ENCODE peak calls at places on chromosomes 4 and X, in six cellular contexts. W is brain microvascular endothelial cell, K is HCT116, U is upper lobe of right lung, S is BJ, F is AG09309. C is an unnamed sample.

GRCh38 chrX:37667141-37667540 is 18.4 kb upstream of the XK start:
- DNase-seq in W (no peak), K (no peak), U (no peak), S (no peak), F (no peak), C (no peak)

GRCh38 chr4:71126719-71127118 is 133.3 kb downstream of the DCK start:
- DNase-seq in W (peak), K (peak), U (no peak), S (peak), F (peak), C (peak)

GRCh38 chrX:103831803-103832544 is at the start of gene RAB9B:
- DNase-seq in W (peak), K (no peak), U (peak), S (no peak), F (no peak), C (no peak)

GRCh38 chr4:136495076-136495475 is 1037.2 kb downstream of the PCDH18 start:
- DNase-seq in W (no peak), K (no peak), U (no peak), S (no peak), F (no peak), C (no peak)

GRCh38 chr4:86414686-86415085 is 54.8 kb upstream of the MAPK10 start:
- DNase-seq in W (no peak), K (no peak), U (no peak), S (no peak), F (no peak), C (no peak)

GRCh38 chr4:82753238-82753637 is 45.4 kb downstream of the SCD5 start:
- DNase-seq in W (no peak), K (no peak), U (no peak), S (no peak), F (no peak), C (peak)

GRCh38 chrX:138711399-138712347 is at the start of gene FGF13:
- DNase-seq in W (no peak), K (no peak), U (peak), S (no peak), F (no peak), C (peak)

GRCh38 chr4:127000846-127001245 is 631.9 kb upstream of the INTU start:
- DNase-seq in W (no peak), K (no peak), U (no peak), S (no peak), F (no peak), C (no peak)

GRCh38 chrX:49165901-49166881 is 3.6 kb downstream of the MAGIX start:
- DNase-seq in W (peak), K (peak), U (peak), S (no peak), F (no peak), C (peak)

GRCh38 chrX:27924261-27924660 is 57.0 kb downstream of the DCAF8L1 start:
- DNase-seq in W (no peak), K (no peak), U (no peak), S (no peak), F (no peak), C (peak)

GRCh38 chr4:138870739-138871633 is 144.6 kb upstream of the NOCT start:
- DNase-seq in W (peak), K (peak), U (no peak), S (no peak), F (peak), C (peak)

GRCh38 chr4:74659576-74660411 is 134.5 kb downstream of the BTC start:
- DNase-seq in W (peak), K (peak), U (no peak), S (peak), F (peak), C (peak)

GRCh38 chr4:22315643-22316042 is 200.2 kb downstream of the ADGRA3 start:
- DNase-seq in W (no peak), K (no peak), U (no peak), S (no peak), F (peak), C (no peak)

GRCh38 chrX:84453351-84454246 is 48.7 kb downstream of the HDX start:
- DNase-seq in W (no peak), K (no peak), U (no peak), S (no peak), F (no peak), C (no peak)

GRCh38 chr4:149836546-149836945 is 20.9 kb upstream of the IQCM start:
- DNase-seq in W (no peak), K (no peak), U (no peak), S (no peak), F (peak), C (peak)

GRCh38 chrX:110847334-110847733 is 51.7 kb upstream of the CHRDL1 start:
- DNase-seq in W (peak), K (peak), U (no peak), S (no peak), F (peak), C (peak)

GRCh38 chrX:18702362-18703195 is 4.9 kb upstream of the PPEF1 start:
- DNase-seq in W (peak), K (no peak), U (no peak), S (peak), F (no peak), C (peak)

GRCh38 chrX:17812763-17813162 is 48.3 kb downstream of the RAI2 start:
- DNase-seq in W (no peak), K (no peak), U (no peak), S (no peak), F (no peak), C (peak)

GRCh38 chr4:152398060-152398459 is 137.8 kb downstream of the FBXW7 start:
- DNase-seq in W (no peak), K (no peak), U (no peak), S (no peak), F (no peak), C (peak)

DNA sequence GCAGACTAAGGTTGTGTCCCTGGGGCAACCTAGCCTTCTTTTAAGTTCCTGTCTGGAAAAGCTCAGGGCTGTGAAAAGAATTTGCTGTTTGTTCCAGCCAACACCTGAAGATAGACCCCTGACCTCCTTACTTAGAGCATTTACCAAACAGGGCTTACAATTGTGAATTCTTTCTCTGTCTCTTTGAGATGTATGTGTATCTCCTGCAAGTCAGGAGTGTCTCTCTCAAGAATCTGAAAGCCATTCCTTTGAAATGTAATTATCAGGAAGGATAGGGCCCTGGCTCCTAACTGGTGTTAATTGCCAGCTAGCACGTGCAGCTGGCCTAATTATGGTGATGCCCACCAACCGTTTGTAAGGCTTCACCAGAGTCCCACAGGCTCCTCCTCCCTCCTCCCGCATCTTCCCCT is 18.2 kb downstream of the CCNG2 start:
- DNase-seq in W (no peak), K (no peak), U (no peak), S (no peak), F (no peak), C (no peak)
- TF ChIP-seq CTCF in W (no peak), K (no peak), U (no peak), S (no peak), F (no peak), C (no peak)

DNA sequence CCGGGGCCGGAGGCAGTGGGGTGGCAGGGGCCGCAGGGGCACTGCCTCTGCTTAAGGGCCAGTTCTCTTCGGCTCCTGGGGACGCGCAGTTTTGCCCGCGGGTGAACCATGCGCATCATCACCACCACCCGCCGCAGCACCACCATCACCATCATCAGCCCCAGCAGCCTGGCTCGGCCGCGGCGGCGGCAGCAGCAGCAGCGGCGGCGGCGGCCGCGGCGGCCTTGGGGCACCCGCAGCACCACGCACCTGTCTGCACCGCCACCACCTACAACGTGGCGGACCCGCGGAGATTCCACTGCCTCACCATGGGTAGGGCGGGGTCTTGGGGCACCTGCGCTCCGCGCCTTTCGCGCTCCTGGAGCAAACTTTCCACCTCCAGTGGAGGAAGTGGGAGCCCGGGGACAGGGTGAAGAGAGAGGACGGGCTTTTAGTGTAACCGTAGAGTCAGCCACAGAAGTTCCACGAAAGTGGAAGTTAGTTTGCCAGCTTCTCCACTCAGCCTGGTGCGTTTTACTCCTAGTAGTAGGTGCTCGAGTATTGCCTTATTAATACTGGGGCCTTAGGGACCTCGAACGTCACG is 735 bp downstream of the GSX2 start:
- DNase-seq in W (no peak), K (no peak), U (no peak), S (no peak), F (no peak), C (no peak)
- H3K4me3 ChIP-seq in W (no peak), K (no peak), U (peak), S (peak), F (peak), C (no peak)

GRCh38 chr4:189088783-189089182 is 851.9 kb upstream of the FRG1 start:
- DNase-seq in W (no peak), K (no peak), U (no peak), S (no peak), F (no peak), C (no peak)

GRCh38 chr4:189081831-189082230 is 858.8 kb upstream of the FRG1 start:
- DNase-seq in W (no peak), K (no peak), U (no peak), S (no peak), F (no peak), C (peak)

GRCh38 chr4:189087981-189088380 is 852.7 kb upstream of the FRG1 start:
- DNase-seq in W (no peak), K (no peak), U (no peak), S (no peak), F (no peak), C (no peak)

GRCh38 chr4:189083769-189084168 is 856.9 kb upstream of the FRG1 start:
- DNase-seq in W (no peak), K (no peak), U (no peak), S (no peak), F (no peak), C (no peak)

DNA sequence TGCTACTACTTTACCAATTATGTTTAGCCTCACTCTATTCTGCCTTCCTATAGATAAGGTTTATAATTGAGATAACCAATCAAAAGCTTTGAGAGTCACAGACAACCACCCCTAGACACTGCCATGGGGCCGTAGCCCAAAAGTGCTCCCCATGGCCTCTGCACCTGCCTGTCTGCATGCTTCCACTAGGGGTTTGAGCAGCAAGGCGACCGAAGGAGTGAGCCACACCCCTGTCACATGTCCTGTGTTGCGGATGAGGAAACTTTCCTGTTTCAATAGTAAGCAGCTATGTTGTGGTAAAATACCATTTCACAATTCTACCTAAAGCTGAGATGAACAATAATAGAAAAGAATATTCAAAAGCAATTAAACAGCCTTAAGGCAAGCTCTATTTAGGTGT is 856.0 kb upstream of the FRG1 start:
- DNase-seq in W (no peak), K (peak), U (no peak), S (no peak), F (no peak), C (no peak)
- TF ChIP-seq CTCF in W (no peak), K (peak), U (no peak), S (no peak), F (no peak), C (no peak)

GRCh38 chr4:143352052-143352451 is 15.4 kb downstream of the GAB1 start:
- DNase-seq in W (no peak), K (no peak), U (no peak), S (no peak), F (no peak), C (peak)
- H3K4me3 ChIP-seq in W (no peak), K (no peak), U (no peak), S (no peak), F (no peak), C (no peak)

GRCh38 chr4:112766422-112766821 is 129.5 kb downstream of the LARP7 start:
- DNase-seq in W (peak), K (no peak), U (no peak), S (no peak), F (peak), C (peak)
- TF ChIP-seq CTCF in W (peak), K (peak), U (no peak), S (peak), F (peak), C (peak)

GRCh38 chr4:56821394-56822263 is at the start of gene SPINK2:
- DNase-seq in W (no peak), K (peak), U (peak), S (no peak), F (no peak), C (peak)

GRCh38 chr4:56818797-56819196 is 2.7 kb downstream of the SPINK2 start:
- DNase-seq in W (no peak), K (no peak), U (no peak), S (no peak), F (no peak), C (no peak)

GRCh38 chr4:56817840-56818491 is 3.5 kb downstream of the SPINK2 start:
- DNase-seq in W (no peak), K (no peak), U (no peak), S (no peak), F (no peak), C (peak)
- H3K4me3 ChIP-seq in W (no peak), K (no peak), U (no peak), S (no peak), F (no peak), C (no peak)

C was measured in epithelial cell of esophagus.